ENCODE peak calls at places on chromosomes 6 and 20, in nine cellular contexts. A is psoas muscle; C is BJ; S is bronchial epithelial cell; K is CD8-positive, alpha-beta T cell; Y is stomach; X is SK-N-SH; O is fibroblast of pulmonary artery; F is AG10803. R is an unnamed sample.

GRCh38 chr6:165659945-165660862 is 2.8 kb downstream of the PDE10A start:
- DNase-seq in S (no peak), K (no peak), F (no peak), A (no peak), X (peak; percentile 63), Y (no peak), C (no peak), O (peak; percentile 42), R (no peak)

GRCh38 chr6:76026101-76026500 is 46.4 kb downstream of the IMPG1 start:
- DNase-seq in C (no peak), F (no peak), A (no peak), Y (no peak), K (no peak), S (no peak), O (peak; percentile 5), X (no peak), R (peak; percentile 2)

GRCh38 chr6:80104520-80104919 is 2.0 kb upstream of the BCKDHB start:
- DNase-seq in X (no peak), C (no peak), Y (no peak), K (no peak), F (no peak), S (no peak), O (no peak), A (no peak), R (no peak)

GRCh38 chr6:28580484-28580883 is 54.8 kb downstream of the GPX5 start:
- DNase-seq in O (peak; percentile 23), F (no peak), S (no peak), A (no peak), X (no peak), Y (no peak), C (no peak), K (no peak), R (peak; percentile 12)

GRCh38 chr6:10151144-10151915 is 263.5 kb downstream of the TFAP2A start:
- DNase-seq in Y (no peak), F (no peak), S (peak; percentile 21), A (no peak), C (peak; percentile 43), K (no peak), X (no peak), O (peak; percentile 27), R (no peak)

GRCh38 chr6:51335543-51335942 is 516.9 kb downstream of the TFAP2B start:
- DNase-seq in K (no peak), S (no peak), F (no peak), O (no peak), A (no peak), Y (no peak), C (no peak), X (no peak), R (no peak)

GRCh38 chr6:42511803-42512422 is 51.9 kb upstream of the UBR2 start:
- DNase-seq in O (peak; percentile 33), K (no peak), A (no peak), Y (no peak), C (no peak), S (peak; percentile 12), F (peak; percentile 38), X (no peak), R (peak; percentile 82)

GRCh38 chr6:129645371-129646139 is 64.4 kb downstream of the ARHGAP18 start:
- DNase-seq in F (peak; percentile 34), Y (no peak), K (no peak), S (peak; percentile 81), A (no peak), X (no peak), O (no peak), C (no peak), R (peak; percentile 22)

GRCh38 chr6:170245233-170245992 is 45.5 kb downstream of the DLL1 start:
- DNase-seq in K (no peak), Y (no peak), A (no peak), X (no peak), S (no peak), F (no peak), O (no peak), C (no peak), R (no peak)

GRCh38 chr6:51559059-51559458 is 528.4 kb downstream of the PKHD1 start:
- DNase-seq in A (no peak), F (no peak), X (no peak), Y (peak; percentile 27), O (no peak), S (peak; percentile 37), K (no peak), C (no peak), R (no peak)

GRCh38 chr6:42507901-42508300 is 55.9 kb upstream of the UBR2 start:
- DNase-seq in X (no peak), Y (no peak), A (no peak), C (peak; percentile 76), S (no peak), F (peak; percentile 75), O (peak; percentile 16), K (no peak), R (peak; percentile 19)

GRCh38 chr6:97085772-97086171 is 161.2 kb downstream of the KLHL32 start:
- DNase-seq in A (no peak), C (peak; percentile 17), K (no peak), Y (no peak), X (no peak), S (no peak), O (no peak), F (peak; percentile 72), R (peak; percentile 73)

GRCh38 chr6:69832558-69832957 is 33.8 kb upstream of the COL19A1 start:
- DNase-seq in C (no peak), K (no peak), S (no peak), F (no peak), X (no peak), O (no peak), A (no peak), Y (no peak), R (no peak)

GRCh38 chr6:131909408-131910218 is 41.6 kb downstream of the CCN2 start:
- DNase-seq in X (peak; percentile 42), Y (peak; percentile 80), F (peak; percentile 69), S (peak; percentile 60), O (peak; percentile 79), C (no peak), K (peak; percentile 60), A (no peak), R (peak; percentile 76)

GRCh38 chr20:12891643-12892042 is 117.1 kb upstream of the SPTLC3 start:
- DNase-seq in C (no peak), F (no peak), Y (no peak), A (no peak), O (no peak), K (no peak), X (peak; percentile 1), S (no peak), R (no peak)

GRCh38 chr20:25539742-25540201 is 45.6 kb downstream of the NINL start:
- DNase-seq in K (no peak), O (peak; percentile 38), C (no peak), Y (no peak), A (no peak), X (no peak), F (peak; percentile 52), S (no peak), R (peak; percentile 40)

GRCh38 chr6:168542301-168542700 is 101.3 kb downstream of the SMOC2 start:
- DNase-seq in S (no peak), Y (no peak), A (no peak), K (no peak), F (no peak), O (peak; percentile 66), X (no peak), C (no peak), R (peak; percentile 44)

GRCh38 chr6:69693749-69694148 is 103.1 kb downstream of the LMBRD1 start:
- DNase-seq in O (peak; percentile 21), X (no peak), A (no peak), F (peak; percentile 16), Y (no peak), C (no peak), S (no peak), K (no peak), R (peak; percentile 40)

GRCh38 chr6:3749991-3750323 is 1.6 kb downstream of the PXDC1 start:
- DNase-seq in K (no peak), C (peak; percentile 25), O (peak; percentile 76), F (peak; percentile 85), Y (peak; percentile 71), S (peak; percentile 84), A (peak; percentile 76), X (no peak), R (peak; percentile 86)
- TF ChIP-seq CTCF in K (no peak), C (no peak), O (no peak), F (no peak), Y (no peak), S (no peak), A (no peak), X (no peak), R (no peak)

DNA sequence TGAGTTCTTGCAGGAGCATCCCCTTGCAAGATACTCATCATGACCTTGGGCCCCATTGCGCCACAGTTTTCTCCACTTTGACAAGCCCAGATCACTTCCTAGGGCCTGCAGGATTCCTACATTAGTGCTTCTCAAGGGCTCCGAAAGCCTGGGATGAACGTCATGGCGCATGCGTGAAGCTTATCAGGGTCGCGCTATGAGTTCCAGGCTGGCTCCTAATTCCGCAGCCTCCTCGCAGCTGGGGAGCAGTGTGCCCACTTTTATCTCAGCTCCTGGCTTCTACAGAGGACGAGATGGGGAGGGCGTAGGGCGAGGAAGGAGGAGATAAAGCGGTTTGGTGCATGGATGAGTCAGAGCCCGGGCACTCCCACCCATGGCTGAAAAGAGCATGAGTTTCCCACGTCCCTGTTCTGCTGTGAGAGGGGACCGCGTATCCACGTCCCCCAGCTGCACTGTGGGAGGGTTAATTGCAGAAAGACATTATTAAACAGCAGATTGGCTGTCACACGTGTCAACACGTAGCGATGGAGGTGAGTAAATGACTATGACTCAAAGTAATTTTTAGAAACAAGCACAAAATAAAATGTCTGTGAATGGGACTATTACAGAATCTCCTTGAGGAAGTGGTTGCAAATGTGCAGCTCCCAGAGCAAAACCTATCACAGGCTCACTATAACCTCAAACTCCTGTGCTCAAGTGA is 72.9 kb upstream of the DSP start:
- DNase-seq in A (no peak), S (peak; percentile 77), K (no peak), X (peak; percentile 75), Y (no peak), F (peak; percentile 59), O (peak; percentile 68), C (peak; percentile 4), R (peak; percentile 81)
- H3K4me3 ChIP-seq in A (peak overlapping the region; percentile 22), S (no peak overlapping the region), K (no peak overlapping the region), X (peak overlapping the region; percentile 41), Y (no peak overlapping the region), F (peak overlapping the region; percentile 52), O (peak overlapping the region; percentile 38), C (peak overlapping the region; percentile 23), R (peak overlapping the region; percentile 37)

GRCh38 chr20:2302369-2302768 is 6.6 kb downstream of the TGM3 start:
- DNase-seq in K (no peak), X (no peak), O (no peak), S (no peak), Y (no peak), A (no peak), C (no peak), F (no peak), R (no peak)
- TF ChIP-seq CTCF in K (no peak), X (no peak), O (no peak), S (no peak), Y (no peak), A (no peak), C (no peak), F (no peak), R (no peak)

DNA sequence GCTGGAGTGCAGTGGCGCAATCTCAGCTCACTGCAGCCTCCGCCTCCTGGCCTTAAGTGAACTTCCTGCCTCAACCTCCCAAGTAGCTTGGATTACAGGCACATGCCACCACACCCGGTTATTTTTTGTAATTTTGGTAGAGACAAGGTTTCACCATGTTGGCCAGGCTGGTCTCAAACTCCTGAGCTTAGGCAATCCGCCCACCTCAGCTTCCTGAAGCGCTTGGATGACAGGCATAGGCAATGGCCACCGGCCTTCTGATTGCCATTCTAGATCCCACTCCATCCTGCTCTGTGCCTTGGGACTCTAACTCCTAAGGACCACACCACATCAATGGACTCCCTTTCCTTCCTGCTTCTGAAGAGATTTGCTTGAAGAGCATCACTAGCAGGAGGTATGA is 60.6 kb downstream of the SEL1L2 start:
- DNase-seq in X (no peak), F (no peak), O (no peak), K (no peak), Y (no peak), A (no peak), C (no peak), S (no peak), R (no peak)
- H3K4me3 ChIP-seq in X (no peak overlapping the region), F (no peak overlapping the region), O (no peak overlapping the region), K (no peak overlapping the region), Y (no peak overlapping the region), A (no peak overlapping the region), C (no peak overlapping the region), S (no peak overlapping the region), R (no peak overlapping the region)